ENCODE peak calls at places on chromosomes 5 and 9, in five cellular contexts. H is activated gamma-delta T cell treated with Interleukin-2 at 50 U/mL for 16 hours, P is progenitor cell of endocrine pancreas, U is ELR, F is AG20443. K is an unnamed sample.

GRCh38 chr5:76849767-76850291 is at the start of gene S100Z:
- DNase-seq in H (peak; percentile 15), P (no peak), U (no peak), F (no peak), K (no peak)

GRCh38 chr5:67414712-67415111 is 218.1 kb upstream of the CD180 start:
- DNase-seq in H (no peak), P (no peak), U (no peak), F (peak; percentile 30), K (no peak)

GRCh38 chr5:56585973-56586740 is 229.2 kb upstream of the MAP3K1 start:
- DNase-seq in H (no peak), P (no peak), U (no peak), F (peak; percentile 35), K (no peak)

GRCh38 chr5:92942762-92943161 is 638.3 kb downstream of the NR2F1-AS1 start:
- DNase-seq in H (no peak), P (no peak), U (no peak), F (no peak), K (no peak)

GRCh38 chr9:133284362-133284761 is 9.4 kb upstream of the ABO start:
- DNase-seq in H (no peak), P (no peak), U (no peak), F (no peak), K (no peak)

GRCh38 chr9:93080406-93080805 is 15.6 kb upstream of the CARD19 start:
- DNase-seq in H (no peak), P (no peak), U (no peak), F (no peak), K (no peak)

GRCh38 chr5:175795959-175796358 is 75.4 kb upstream of the CPLX2 start:
- DNase-seq in H (no peak), P (no peak), U (no peak), F (no peak), K (no peak)

GRCh38 chr5:57735754-57736153 is 253.1 kb upstream of the ACTBL2 start:
- DNase-seq in H (no peak), P (no peak), U (peak; percentile 95), F (peak; percentile 80), K (peak; percentile 48)

GRCh38 chr5:109604758-109605157 is 85.0 kb upstream of the MAN2A1 start:
- DNase-seq in H (no peak), P (no peak), U (no peak), F (no peak), K (no peak)

GRCh38 chr5:57825026-57825683 is 342.5 kb upstream of the ACTBL2 start:
- DNase-seq in H (no peak), P (no peak), U (peak; percentile 96), F (peak; percentile 50), K (no peak)

GRCh38 chr9:86600291-86600690 is 246.1 kb upstream of the TUT7 start:
- DNase-seq in H (no peak), P (no peak), U (peak; percentile 5), F (no peak), K (no peak)

GRCh38 chr5:116454417-116454927 is 120.2 kb downstream of the SEMA6A start:
- DNase-seq in H (no peak), P (no peak), U (peak; percentile 67), F (peak; percentile 88), K (no peak)

GRCh38 chr5:26649000-26649399 is 389.4 kb downstream of the CDH9 start:
- DNase-seq in H (no peak), P (no peak), U (no peak), F (no peak), K (no peak)

GRCh38 chr5:76691470-76692273 is 24.3 kb upstream of the F2R start:
- DNase-seq in H (no peak), P (no peak), U (peak; percentile 74), F (no peak), K (no peak)

GRCh38 chr5:80569961-80570786 is at the start of gene ANKRD34B:
- DNase-seq in H (no peak), P (peak; percentile 17), U (peak; percentile 26), F (peak; percentile 50), K (no peak)

GRCh38 chr9:88198346-88198807 is 60.1 kb upstream of the SPATA31C2 start:
- DNase-seq in H (no peak), P (no peak), U (peak; percentile 87), F (peak; percentile 47), K (no peak)

GRCh38 chr5:169686137-169686536 is 49.1 kb downstream of the DOCK2 start:
- DNase-seq in H (no peak), P (no peak), U (no peak), F (no peak), K (no peak)

GRCh38 chr5:17258429-17258828 is 41.0 kb downstream of the BASP1 start:
- DNase-seq in H (no peak), P (no peak), U (peak; percentile 82), F (peak; percentile 18), K (no peak)

GRCh38 chr9:20921362-20921761 is 110.1 kb downstream of the HACD4 start:
- DNase-seq in H (no peak), P (no peak), U (peak; percentile 83), F (no peak), K (no peak)

GRCh38 chr9:18718393-18718792 is 244.4 kb downstream of the ADAMTSL1 start:
- DNase-seq in H (no peak), P (no peak), U (no peak), F (no peak), K (no peak)

GRCh38 chr5:51202161-51202560 is 181.1 kb upstream of the ISL1 start:
- DNase-seq in H (no peak), P (no peak), U (no peak), F (no peak), K (no peak)

GRCh38 chr5:91598216-91598615 is 215.1 kb upstream of the ARRDC3 start:
- DNase-seq in H (no peak), P (no peak), U (no peak), F (no peak), K (no peak)

GRCh38 chr5:69295088-69295754 is 37.4 kb downstream of the CCDC125 start:
- DNase-seq in H (no peak), P (no peak), U (peak; percentile 77), F (no peak), K (no peak)

GRCh38 chr5:143554194-143554717 is 150.8 kb upstream of the NR3C1 start:
- DNase-seq in H (no peak), P (no peak), U (peak; percentile 99), F (peak; percentile 85), K (no peak)

GRCh38 chr5:39014544-39014943 is 59.7 kb downstream of the RICTOR start:
- DNase-seq in H (no peak), P (no peak), U (peak; percentile 77), F (peak; percentile 50), K (no peak)

GRCh38 chr9:37669232-37669631 is 18.5 kb downstream of the FRMPD1 start:
- DNase-seq in H (no peak), P (no peak), U (peak; percentile 7), F (no peak), K (no peak)

GRCh38 chr9:134053941-134054761 is 13.7 kb downstream of the BRD3 start:
- DNase-seq in H (no peak), P (no peak), U (no peak), F (no peak), K (no peak)

GRCh38 chr5:181053760-181054122 is 13.7 kb downstream of the BTNL9 start:
- DNase-seq in H (no peak), P (no peak), U (no peak), F (no peak), K (no peak)

GRCh38 chr9:115018547-115019435 is 88.4 kb upstream of the TNFSF8 start:
- DNase-seq in H (no peak), P (no peak), U (peak; percentile 71), F (peak; percentile 80), K (no peak)

GRCh38 chr5:96315431-96315830 is 117.6 kb downstream of the PCSK1 start:
- DNase-seq in H (no peak), P (no peak), U (no peak), F (no peak), K (no peak)

GRCh38 chr5:73975855-73976254 is 349.9 kb downstream of the ARHGEF28 start:
- DNase-seq in H (no peak), P (no peak), U (no peak), F (no peak), K (no peak)